ENCODE peak calls at places on chromosomes 4 and X, in ten cellular contexts. A, H, D, N, X, I, W, E, B and O are unnamed samples.

GRCh38 chr4:25757452-25757851 is 101.8 kb downstream of the SLC34A2 start:
- DNase-seq in D (no peak), N (no peak), E (no peak), W (no peak), A (no peak), B (no peak), H (no peak), X (no peak), I (no peak), O (no peak)

GRCh38 chrX:107691024-107691448 is 62.7 kb downstream of the PRPS1 start:
- DNase-seq in N (no peak), E (no peak), D (no peak), W (no peak), A (no peak), I (no peak), X (no peak), B (no peak), H (no peak), O (no peak)

GRCh38 chr4:174764105-174764729 is 64.8 kb downstream of the GLRA3 start:
- DNase-seq in B (no peak), E (peak; percentile 69), A (no peak), D (peak; percentile 68), N (no peak), I (peak; percentile 14), H (no peak), X (no peak), W (no peak), O (peak; percentile 2)

GRCh38 chr4:26050671-26051070 is 136.7 kb downstream of the SMIM20 start:
- DNase-seq in I (no peak), A (no peak), X (no peak), E (no peak), N (no peak), D (no peak), B (no peak), W (no peak), H (no peak), O (no peak)

GRCh38 chrX:133951098-133951497 is 34.3 kb downstream of the GPC3 start:
- DNase-seq in B (no peak), E (no peak), H (no peak), X (no peak), A (no peak), W (no peak), N (no peak), I (no peak), D (no peak), O (no peak)

GRCh38 chr4:104128850-104129213 is 365.9 kb downstream of the CXXC4 start:
- DNase-seq in H (no peak), W (no peak), X (no peak), E (no peak), D (no peak), A (no peak), B (no peak), N (peak; percentile 16), I (peak; percentile 58), O (no peak)

GRCh38 chr4:100742045-100742444 is 224.2 kb upstream of the EMCN start:
- DNase-seq in D (peak; percentile 4), H (no peak), X (no peak), A (peak; percentile 9), B (no peak), N (no peak), I (peak; percentile 12), W (no peak), E (peak; percentile 16), O (no peak)

GRCh38 chr4:132384709-132385108 is 764.4 kb upstream of the PCDH10 start:
- DNase-seq in B (no peak), X (no peak), D (no peak), E (no peak), W (no peak), A (no peak), N (no peak), H (no peak), I (no peak), O (no peak)

GRCh38 chrX:30572004-30572403 is 5.6 kb downstream of the TASL start:
- DNase-seq in N (no peak), A (no peak), W (no peak), E (no peak), I (no peak), H (no peak), D (no peak), X (no peak), B (no peak), O (no peak)

GRCh38 chr4:38090450-38091246 is 130.4 kb downstream of the PTTG2 start:
- DNase-seq in N (no peak), D (no peak), I (no peak), X (no peak), W (no peak), A (no peak), B (no peak), E (no peak), H (no peak), O (no peak)

GRCh38 chr4:153222162-153222789 is 18.0 kb downstream of the TRIM2 start:
- DNase-seq in I (no peak), W (peak; percentile 57), N (peak; percentile 25), X (peak; percentile 42), H (no peak), B (peak; percentile 47), E (peak; percentile 76), A (peak; percentile 58), D (peak; percentile 91), O (peak; percentile 43)

GRCh38 chr4:150082241-150082640 is 4.0 kb downstream of the DCLK2 start:
- DNase-seq in E (peak; percentile 37), D (no peak), N (no peak), H (no peak), B (no peak), X (no peak), I (no peak), A (no peak), W (no peak), O (peak; percentile 54)

DNA sequence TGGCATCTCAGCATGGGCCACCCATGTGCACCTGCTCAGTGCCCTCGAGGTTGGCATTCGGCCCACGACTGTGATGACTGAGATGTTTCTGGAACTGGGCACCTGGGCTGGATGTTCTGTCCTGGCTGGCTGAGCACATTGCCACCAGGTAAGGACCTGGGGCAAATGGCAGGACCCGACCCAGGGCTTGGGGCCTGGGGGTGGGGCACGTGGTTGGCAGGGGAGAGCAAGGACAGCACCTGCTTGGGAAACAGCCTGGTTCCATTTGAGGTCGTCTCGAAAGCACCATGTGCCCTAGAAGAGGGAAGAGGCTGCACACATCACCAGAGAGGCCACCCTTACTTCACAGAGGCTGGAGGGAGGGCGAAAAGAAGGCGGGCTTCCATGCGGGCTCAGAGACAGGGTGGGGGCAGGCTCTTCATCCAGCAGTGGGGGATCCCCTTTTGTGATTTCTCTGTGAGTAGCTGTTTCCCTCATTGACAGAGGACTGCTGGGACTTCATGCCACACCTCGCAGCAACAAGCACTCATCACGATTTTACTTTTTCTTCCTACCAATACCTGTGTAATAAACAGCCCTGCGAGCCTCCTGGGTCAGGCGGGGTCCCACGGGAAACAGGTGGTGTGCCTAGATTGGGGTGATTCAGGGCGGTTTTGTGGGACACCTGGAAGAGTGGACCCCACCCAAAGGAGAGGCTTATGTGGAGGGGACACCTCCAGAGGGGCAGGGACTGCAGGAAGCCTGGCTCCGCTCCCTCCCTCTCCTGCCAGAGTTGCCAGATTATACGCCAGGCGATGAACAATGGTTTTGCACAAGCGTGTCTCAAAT is 12.0 kb downstream of the TMEM187 start:
- DNase-seq in N (no peak), D (no peak), X (no peak), I (no peak), B (peak; percentile 80), A (no peak), E (no peak), W (no peak), H (no peak), O (peak; percentile 64)
- H3K4me3 ChIP-seq in N (no peak overlapping the region), D (no peak overlapping the region), X (no peak overlapping the region), I (no peak overlapping the region), B (no peak overlapping the region), A (no peak overlapping the region), E (no peak overlapping the region), W (no peak overlapping the region), H (no peak overlapping the region), O (no peak overlapping the region)

GRCh38 chr4:81061340-81061730 is 30.8 kb downstream of the BMP3 start:
- DNase-seq in B (no peak), X (no peak), E (no peak), D (no peak), H (no peak), W (no peak), I (no peak), N (no peak), A (no peak), O (no peak)

GRCh38 chr4:81058621-81059020 is 28.1 kb downstream of the BMP3 start:
- DNase-seq in H (no peak), X (no peak), N (no peak), A (no peak), B (no peak), W (no peak), I (no peak), E (no peak), D (no peak), O (no peak)

GRCh38 chr4:81062001-81062400 is 31.5 kb downstream of the BMP3 start:
- DNase-seq in A (no peak), W (no peak), B (no peak), N (no peak), D (no peak), H (no peak), X (no peak), I (no peak), E (no peak), O (no peak)

GRCh38 chr4:81065446-81065845 is 34.9 kb downstream of the BMP3 start:
- DNase-seq in X (no peak), W (no peak), A (no peak), D (no peak), I (no peak), E (no peak), N (no peak), B (no peak), H (no peak), O (no peak)

GRCh38 chr4:81060587-81061339 is 30.3 kb downstream of the BMP3 start:
- DNase-seq in H (no peak), B (no peak), D (no peak), A (no peak), N (no peak), X (no peak), W (no peak), I (no peak), E (no peak), O (no peak)
- TF ChIP-seq CTCF in H (no peak), B (no peak), D (no peak), A (no peak), N (no peak), X (no peak), W (no peak), I (no peak), E (no peak), O (no peak)

DNA sequence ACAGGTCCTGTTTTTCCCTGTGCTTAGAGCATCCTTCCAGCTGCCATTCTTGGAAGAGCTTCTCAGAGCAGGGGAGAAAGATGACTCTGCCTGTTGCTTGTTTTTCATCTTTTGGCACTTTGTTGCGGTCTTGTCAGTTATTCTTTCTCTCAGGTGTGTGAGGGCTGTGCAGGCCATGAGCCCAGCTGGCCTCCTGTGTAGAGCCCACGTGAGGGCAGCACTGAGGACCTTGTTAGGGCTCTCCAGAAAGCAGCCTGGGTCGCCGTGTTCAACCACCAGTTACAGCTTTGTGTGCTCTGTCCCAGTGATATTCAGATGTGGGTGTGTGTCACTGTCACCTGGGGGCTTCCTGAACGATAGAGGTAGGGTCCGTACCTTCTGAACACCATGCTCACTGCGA is 52.8 kb downstream of the NOP14 start:
- DNase-seq in N (no peak), E (no peak), W (no peak), I (no peak), X (no peak), A (no peak), B (no peak), D (peak; percentile 26), H (no peak), O (no peak)
- H3K36me3 ChIP-seq in N (no peaks in the 10 kb centered on the region), E (peaks cover 41% of the 10 kb centered on the region), W (peaks cover 100% of the 10 kb centered on the region), I (peaks cover 5% of the 10 kb centered on the region), X (no peaks in the 10 kb centered on the region), A (peaks cover 100% of the 10 kb centered on the region), B (peaks cover 15% of the 10 kb centered on the region), D (no peaks in the 10 kb centered on the region), H (peaks cover 67% of the 10 kb centered on the region), O (peaks cover 38% of the 10 kb centered on the region)

GRCh38 chr4:168540865-168541607 is 44.2 kb downstream of the PALLD start:
- DNase-seq in B (no peak), W (no peak), X (no peak), H (no peak), D (no peak), E (no peak), I (no peak), A (no peak), N (no peak), O (no peak)
- H3K4me3 ChIP-seq in B (no peak overlapping the region), W (peak overlapping the region; percentile 56), X (no peak overlapping the region), H (no peak overlapping the region), D (no peak overlapping the region), E (no peak overlapping the region), I (no peak overlapping the region), A (no peak overlapping the region), N (no peak overlapping the region), O (no peak overlapping the region)